ENCODE peak calls at places on chromosomes 3 and 15, in eight cellular contexts. C is frontal cortex; K is B cell; Z is brain pericyte; E is stimulated activated CD8-positive, alpha-beta memory T cell treated with anti-CD3 and anti-CD28 coated beads, Interleukin-7, amount 100 ng/mL, for 24 hours; U is heart right ventricle; Y is GF-D8; S is PC-3. B is an unnamed sample.

GRCh38 chr3:32381922-32382321 is 9.7 kb upstream of the CMTM7 start:
- DNase-seq in C (no peak), K (no peak), Z (no peak), E (no peak), U (no peak), Y (no peak), S (no peak), B (no peak)

GRCh38 chr3:157769378-157769777 is 266.2 kb upstream of the VEPH1 start:
- DNase-seq in C (no peak), K (no peak), Z (no peak), E (no peak), U (no peak), Y (no peak), S (no peak), B (no peak)

GRCh38 chr3:188417329-188417728 is 263.4 kb downstream of the LPP start:
- DNase-seq in C (no peak), K (peak; percentile 33), Z (no peak), E (no peak), U (no peak), Y (no peak), S (no peak), B (no peak)

GRCh38 chr15:39327005-39327725 is 253.7 kb upstream of the THBS1 start:
- DNase-seq in C (no peak), K (no peak), Z (no peak), E (no peak), U (no peak), Y (peak; percentile 69), S (no peak), B (no peak)

GRCh38 chr15:83210619-83211018 is 3.0 kb upstream of the HDGFL3 start:
- DNase-seq in C (no peak), K (no peak), Z (no peak), E (no peak), U (no peak), Y (no peak), S (peak; percentile 96), B (no peak)

GRCh38 chr15:100918690-100919480 is at the start of gene LRRK1:
- DNase-seq in C (no peak), K (peak; percentile 88), Z (no peak), E (no peak), U (peak; percentile 49), Y (no peak), S (peak; percentile 58), B (peak; percentile 43)

GRCh38 chr15:101498731-101499480 is 9.4 kb upstream of the PCSK6 start:
- DNase-seq in C (no peak), K (no peak), Z (no peak), E (no peak), U (no peak), Y (no peak), S (no peak), B (no peak)

GRCh38 chr3:13863929-13864595 is 15.8 kb downstream of the WNT7A start:
- DNase-seq in C (no peak), K (no peak), Z (no peak), E (no peak), U (no peak), Y (no peak), S (no peak), B (no peak)

GRCh38 chr3:160665784-160666526 is 11.0 kb upstream of the ARL14 start:
- DNase-seq in C (no peak), K (peak; percentile 59), Z (no peak), E (no peak), U (no peak), Y (no peak), S (peak; percentile 90), B (no peak)

GRCh38 chr3:108475220-108475782 is 35.1 kb downstream of the MYH15 start:
- DNase-seq in C (no peak), K (peak; percentile 12), Z (no peak), E (no peak), U (no peak), Y (no peak), S (no peak), B (no peak)

GRCh38 chr15:68819451-68820204 is 1.1 kb downstream of the ANP32A start:
- DNase-seq in C (no peak), K (peak; percentile 54), Z (no peak), E (no peak), U (peak; percentile 43), Y (no peak), S (peak; percentile 36), B (peak; percentile 38)

GRCh38 chr3:114241259-114241658 is 3.9 kb upstream of the ZNF80 start:
- DNase-seq in C (no peak), K (no peak), Z (no peak), E (no peak), U (no peak), Y (no peak), S (no peak), B (no peak)

GRCh38 chr3:141735176-141735575 is 2.9 kb upstream of the RNF7 start:
- DNase-seq in C (no peak), K (no peak), Z (no peak), E (no peak), U (no peak), Y (no peak), S (no peak), B (no peak)

GRCh38 chr3:17808994-17809393 is 66.6 kb upstream of the TBC1D5 start:
- DNase-seq in C (no peak), K (no peak), Z (no peak), E (no peak), U (no peak), Y (no peak), S (peak; percentile 64), B (no peak)

GRCh38 chr3:173217127-173217526 is 76.1 kb upstream of the SPATA16 start:
- DNase-seq in C (no peak), K (no peak), Z (no peak), E (no peak), U (no peak), Y (no peak), S (no peak), B (no peak)

GRCh38 chr3:194844046-194844445 is 158.4 kb downstream of the FAM43A start:
- DNase-seq in C (no peak), K (no peak), Z (no peak), E (no peak), U (no peak), Y (no peak), S (no peak), B (no peak)

GRCh38 chr15:47820047-47820779 is 102.9 kb downstream of the SEMA6D start:
- DNase-seq in C (no peak), K (no peak), Z (peak; percentile 5), E (no peak), U (no peak), Y (no peak), S (peak; percentile 74), B (no peak)

GRCh38 chr3:52233108-52233591 is 5.8 kb downstream of the TWF2 start:
- DNase-seq in C (no peak), K (no peak), Z (no peak), E (no peak), U (no peak), Y (no peak), S (no peak), B (no peak)

GRCh38 chr15:43748376-43748775 is 2.1 kb downstream of the PDIA3 start:
- DNase-seq in C (no peak), K (peak; percentile 21), Z (no peak), E (no peak), U (no peak), Y (no peak), S (peak; percentile 19), B (no peak)

GRCh38 chr3:138912237-138912636 is 34.7 kb downstream of the FOXL2 start:
- DNase-seq in C (no peak), K (no peak), Z (no peak), E (no peak), U (no peak), Y (no peak), S (no peak), B (no peak)

GRCh38 chr3:127955680-127956079 is 40.6 kb downstream of the KBTBD12 start:
- DNase-seq in C (no peak), K (no peak), Z (no peak), E (no peak), U (no peak), Y (no peak), S (no peak), B (no peak)

GRCh38 chr15:42494998-42495360 is 455 bp upstream of the SNAP23 start:
- DNase-seq in C (peak; percentile 69), K (no peak), Z (no peak), E (no peak), U (no peak), Y (no peak), S (peak; percentile 49), B (no peak)

GRCh38 chr15:36406366-36406765 is 173.1 kb upstream of the CDIN1 start:
- DNase-seq in C (no peak), K (no peak), Z (no peak), E (no peak), U (no peak), Y (no peak), S (no peak), B (no peak)

GRCh38 chr3:45976191-45977091 is 19.2 kb downstream of the FYCO1 start:
- DNase-seq in C (no peak), K (no peak), Z (no peak), E (no peak), U (no peak), Y (peak; percentile 45), S (no peak), B (no peak)

GRCh38 chr3:167798443-167798842 is 62.9 kb downstream of the SERPINI1 start:
- DNase-seq in C (no peak), K (peak; percentile 11), Z (no peak), E (no peak), U (no peak), Y (no peak), S (no peak), B (no peak)

GRCh38 chr15:52183562-52184173 is 7.5 kb downstream of the GNB5 start:
- DNase-seq in C (no peak), K (peak; percentile 53), Z (no peak), E (no peak), U (no peak), Y (no peak), S (peak; percentile 51), B (no peak)

GRCh38 chr15:55277715-55278114 is 11.9 kb downstream of the RAB27A start:
- DNase-seq in C (no peak), K (no peak), Z (no peak), E (no peak), U (no peak), Y (no peak), S (no peak), B (no peak)

GRCh38 chr3:185781759-185782158 is 43.1 kb downstream of the IGF2BP2 start:
- DNase-seq in C (no peak), K (no peak), Z (no peak), E (no peak), U (no peak), Y (no peak), S (peak; percentile 86), B (no peak)

GRCh38 chr15:96087180-96087886 is 243.2 kb upstream of the NR2F2 start:
- DNase-seq in C (no peak), K (no peak), Z (no peak), E (no peak), U (no peak), Y (no peak), S (no peak), B (no peak)

GRCh38 chr15:25172691-25173090 is 217.9 kb downstream of the SNRPN start:
- DNase-seq in C (no peak), K (no peak), Z (no peak), E (no peak), U (peak; percentile 2), Y (no peak), S (no peak), B (no peak)

GRCh38 chr3:52670621-52671521 is 14.8 kb downstream of the PBRM1 start:
- DNase-seq in C (no peak), K (no peak), Z (peak; percentile 97), E (no peak), U (no peak), Y (peak; percentile 94), S (peak; percentile 99), B (no peak)

GRCh38 chr3:46662771-46663551 is 30.5 kb downstream of the ALS2CL start:
- DNase-seq in C (peak; percentile 51), K (no peak), Z (no peak), E (no peak), U (no peak), Y (no peak), S (no peak), B (peak; percentile 24)

B was measured in uterus.